ENCODE peak calls at places on chromosomes 5 and 9, in seven cellular contexts. A is left ventricle myocardium inferior, S is heart left ventricle, V is sigmoid colon, P is tibial nerve, Z is kidney, O is breast epithelium. W is an unnamed sample.

GRCh38 chr9:128818839-128819715 is 777 bp downstream of the ENDOG start:
- DNase-seq in A (peak; percentile 40), S (peak; percentile 34), V (no peak), P (no peak), Z (peak; percentile 84), O (no peak), W (peak; percentile 85)

GRCh38 chr9:38208206-38208901 is 139.3 kb upstream of the SHB start:
- DNase-seq in A (no peak), S (no peak), V (no peak), P (no peak), Z (no peak), O (no peak), W (no peak)

GRCh38 chr5:110414360-110414759 is 312.1 kb downstream of the TMEM232 start:
- DNase-seq in A (no peak), S (no peak), V (no peak), P (no peak), Z (no peak), O (no peak), W (no peak)

GRCh38 chr9:21481470-21482057 is 549 bp downstream of the IFNE start:
- DNase-seq in A (no peak), S (no peak), V (no peak), P (no peak), Z (no peak), O (no peak), W (no peak)

GRCh38 chr5:74977475-74977874 is 74.9 kb downstream of the GCNT4 start:
- DNase-seq in A (no peak), S (no peak), V (no peak), P (no peak), Z (no peak), O (no peak), W (no peak)

GRCh38 chr9:38119570-38119969 is 50.5 kb upstream of the SHB start:
- DNase-seq in A (no peak), S (no peak), V (no peak), P (no peak), Z (no peak), O (no peak), W (no peak)

GRCh38 chr5:137071941-137072340 is 427.2 kb downstream of the SPOCK1 start:
- DNase-seq in A (no peak), S (no peak), V (no peak), P (no peak), Z (no peak), O (no peak), W (no peak)

GRCh38 chr5:102755691-102756371 is 726 bp downstream of the PAM start:
- DNase-seq in A (peak; percentile 46), S (peak; percentile 55), V (peak; percentile 88), P (peak; percentile 19), Z (peak; percentile 80), O (peak; percentile 77), W (peak; percentile 95)

GRCh38 chr9:136824496-136825225 is 16.9 kb downstream of the RABL6 start:
- DNase-seq in A (no peak), S (no peak), V (no peak), P (no peak), Z (peak; percentile 52), O (no peak), W (no peak)

GRCh38 chr5:57718155-57718554 is 235.5 kb upstream of the ACTBL2 start:
- DNase-seq in A (no peak), S (no peak), V (no peak), P (no peak), Z (no peak), O (no peak), W (no peak)

GRCh38 chr9:78041971-78042370 is 10.4 kb upstream of the GNAQ start:
- DNase-seq in A (no peak), S (no peak), V (no peak), P (no peak), Z (no peak), O (no peak), W (no peak)

GRCh38 chr5:160363661-160364060 is 6.8 kb downstream of the C1QTNF2 start:
- DNase-seq in A (no peak), S (no peak), V (no peak), P (no peak), Z (no peak), O (no peak), W (peak; percentile 77)

GRCh38 chr9:1200847-1201251 is 150.7 kb downstream of the DMRT2 start:
- DNase-seq in A (peak; percentile 46), S (peak; percentile 10), V (no peak), P (no peak), Z (no peak), O (no peak), W (no peak)

GRCh38 chr9:128068656-128069221 is 707 bp downstream of the SLC25A25 start:
- DNase-seq in A (no peak), S (no peak), V (no peak), P (no peak), Z (no peak), O (no peak), W (no peak)

GRCh38 chr5:168039485-168040005 is 251.9 kb upstream of the WWC1 start:
- DNase-seq in A (no peak), S (no peak), V (no peak), P (no peak), Z (no peak), O (no peak), W (no peak)

GRCh38 chr5:134132372-134133212 is 18.1 kb downstream of the TCF7 start:
- DNase-seq in A (peak; percentile 9), S (no peak), V (peak; percentile 37), P (no peak), Z (peak; percentile 59), O (no peak), W (peak; percentile 13)

GRCh38 chr9:81424431-81424830 is 264.9 kb downstream of the TLE1 start:
- DNase-seq in A (no peak), S (no peak), V (no peak), P (no peak), Z (no peak), O (no peak), W (peak; percentile 1)

GRCh38 chr5:33877483-33877882 is 14.3 kb downstream of the ADAMTS12 start:
- DNase-seq in A (no peak), S (no peak), V (no peak), P (no peak), Z (no peak), O (no peak), W (no peak)

GRCh38 chr9:31996331-31996730 is 388.1 kb upstream of the ACO1 start:
- DNase-seq in A (no peak), S (no peak), V (no peak), P (no peak), Z (no peak), O (no peak), W (no peak)

GRCh38 chr9:32837551-32838058 is 54.3 kb downstream of the TMEM215 start:
- DNase-seq in A (no peak), S (no peak), V (no peak), P (no peak), Z (no peak), O (no peak), W (no peak)

GRCh38 chr5:35657877-35658276 is 40.2 kb downstream of the SPEF2 start:
- DNase-seq in A (no peak), S (no peak), V (no peak), P (no peak), Z (no peak), O (no peak), W (no peak)

DNA sequence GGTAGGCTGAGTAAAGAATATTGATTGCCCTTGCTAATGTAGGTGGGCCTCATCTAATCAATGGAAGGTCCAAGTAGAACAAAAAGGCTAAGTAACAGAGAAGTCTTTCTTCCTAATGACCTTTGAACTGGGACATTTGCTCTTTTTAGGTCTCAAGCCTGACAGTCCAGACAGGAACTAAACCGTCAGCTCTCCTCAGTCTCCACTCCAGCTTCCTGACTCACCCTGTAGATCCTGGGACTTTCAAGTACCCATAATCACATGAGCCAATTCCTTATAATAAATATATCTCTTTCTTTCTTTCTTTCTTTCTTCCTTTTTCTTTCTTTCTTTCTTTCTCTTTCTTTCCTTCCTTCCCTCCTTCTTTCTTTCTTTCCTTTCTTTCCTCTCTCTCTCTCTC is 479.5 kb upstream of the PAPPA start:
- DNase-seq in A (no peak), S (no peak), V (no peak), P (no peak), Z (no peak), O (no peak), W (no peak)
- H3K4me1 ChIP-seq in A (no peaks in the 10 kb centered on the region), S (no peaks in the 10 kb centered on the region), V (peaks cover 16% of the 10 kb centered on the region), P (peaks cover 9% of the 10 kb centered on the region), Z (no peaks in the 10 kb centered on the region), O (no peaks in the 10 kb centered on the region), W (peaks cover 36% of the 10 kb centered on the region)

DNA sequence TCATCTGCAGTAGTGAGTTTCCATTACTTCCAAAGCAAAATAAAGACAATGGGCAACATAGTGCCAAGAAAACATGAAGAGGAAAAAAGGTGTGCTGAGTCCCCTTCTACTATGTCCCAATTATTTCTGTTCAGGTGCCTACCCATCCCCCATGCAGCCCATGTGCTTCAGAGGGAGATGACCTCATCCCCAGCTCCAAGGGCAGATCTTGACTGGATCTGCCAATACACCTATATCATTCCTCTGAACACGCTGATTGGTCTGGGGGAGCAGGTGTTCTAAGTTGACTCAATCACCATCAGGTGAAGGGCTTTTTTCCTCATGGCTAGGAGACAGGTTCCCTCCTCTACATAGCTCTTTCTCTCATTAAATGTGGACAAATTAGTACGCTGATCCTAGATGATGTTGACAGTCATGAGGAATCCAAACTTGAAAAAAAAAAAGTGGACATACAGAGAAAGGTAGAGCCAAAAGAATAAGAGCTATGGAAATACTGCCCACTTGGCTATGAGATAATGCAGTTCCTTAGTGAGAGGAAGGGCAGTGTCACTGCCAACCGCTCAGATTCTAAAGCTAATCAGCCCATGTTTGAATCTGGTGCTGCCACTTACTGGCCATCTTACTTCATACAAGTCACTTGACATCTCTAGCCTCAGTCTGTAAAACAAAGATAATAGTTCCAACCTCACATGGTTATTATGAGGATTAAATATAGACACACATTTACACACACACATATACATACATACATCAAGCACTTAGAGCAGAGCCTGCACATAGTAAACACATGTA is 23.1 kb downstream of the PRELID2 start:
- DNase-seq in A (no peak), S (no peak), V (no peak), P (no peak), Z (no peak), O (no peak), W (peak; percentile 22)
- TF ChIP-seq CTCF in A (peak; percentile 48), S (peak; percentile 10), V (no peak), P (no peak), Z (peak; percentile 27), O (no peak), W (peak; percentile 58)

DNA sequence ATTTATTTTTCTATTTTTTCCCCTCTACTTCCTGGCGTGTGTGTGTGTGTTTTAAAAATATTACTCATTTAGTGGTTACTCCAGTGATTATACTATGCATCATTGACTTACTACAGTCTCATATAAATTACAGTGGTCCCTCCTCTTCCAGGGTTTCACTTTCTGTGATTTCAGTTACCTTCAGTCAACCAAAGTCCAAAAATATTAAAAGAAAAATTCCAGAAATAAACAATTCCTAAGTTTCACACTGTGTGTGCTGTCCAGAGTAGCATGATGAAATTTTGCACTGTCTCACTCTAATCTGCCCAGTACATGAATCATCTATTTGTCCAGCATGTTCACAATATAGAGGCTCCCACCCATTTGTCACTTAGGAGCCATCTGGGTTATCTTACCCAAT is 47.4 kb upstream of the CCDC112 start:
- DNase-seq in A (no peak), S (no peak), V (no peak), P (no peak), Z (no peak), O (no peak), W (peak; percentile 55)
- H3K27ac ChIP-seq in A (no peak overlapping the region), S (no peak overlapping the region), V (no peak overlapping the region), P (no peak overlapping the region), Z (no peak overlapping the region), O (no peak overlapping the region), W (peak overlapping the region; percentile 56)

DNA sequence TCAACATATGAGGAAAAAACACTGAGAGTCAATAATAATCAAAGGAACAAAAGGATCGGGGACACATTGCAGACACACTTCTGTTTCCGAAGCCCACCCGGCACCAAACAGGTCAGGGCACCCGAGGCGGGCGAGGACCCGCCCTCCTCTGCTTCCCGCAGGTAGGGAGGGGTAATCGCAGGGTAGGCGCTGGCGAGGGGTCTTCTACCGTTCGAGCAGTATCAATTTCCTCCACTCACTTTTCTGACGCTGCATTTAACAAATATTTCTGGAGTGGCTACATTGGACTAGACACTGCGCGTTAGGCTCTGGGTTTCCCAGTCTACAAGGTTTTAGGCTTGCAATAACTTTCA is 1.3 kb downstream of the TXN start:
- DNase-seq in A (no peak), S (no peak), V (no peak), P (no peak), Z (peak; percentile 77), O (no peak), W (no peak)
- H3K4me1 ChIP-seq in A (peaks cover 41% of the 10 kb centered on the region), S (no peaks in the 10 kb centered on the region), V (peaks cover 22% of the 10 kb centered on the region), P (peaks cover 12% of the 10 kb centered on the region), Z (peaks cover 15% of the 10 kb centered on the region), O (peaks cover 9% of the 10 kb centered on the region), W (peaks cover 39% of the 10 kb centered on the region)